ENCODE peak calls at places on chromosomes 3 and 15, in six cellular contexts. W is adrenal gland, R is heart right ventricle, U is mucosa of descending colon, A is HFF-Myc, E is fibroblast of the aortic adventitia. N is an unnamed sample.

GRCh38 chr3:143674100-143674968 is 173.9 kb downstream of the SLC9A9 start:
- DNase-seq in E (peak; percentile 79), R (peak; percentile 43), A (peak; percentile 35), U (peak; percentile 60), W (peak; percentile 73), N (peak; percentile 88)

GRCh38 chr3:29453278-29453961 is 172.5 kb downstream of the RBMS3 start:
- DNase-seq in W (peak; percentile 29), A (no peak), U (peak; percentile 31), R (peak; percentile 21), E (peak; percentile 20), N (no peak)

GRCh38 chr3:64561503-64561810 is 126.3 kb downstream of the ADAMTS9 start:
- DNase-seq in U (no peak), A (no peak), W (no peak), R (no peak), E (no peak), N (no peak)

GRCh38 chr3:115875460-115875859 is 252.2 kb downstream of the GAP43 start:
- DNase-seq in E (no peak), U (no peak), R (no peak), W (no peak), A (no peak), N (no peak)

GRCh38 chr3:142603340-142603730 is 7.1 kb downstream of the PLS1 start:
- DNase-seq in U (no peak), R (no peak), E (no peak), A (no peak), W (no peak), N (no peak)

GRCh38 chr15:75134748-75135147 is 66.9 kb upstream of the C15orf39 start:
- DNase-seq in U (no peak), A (no peak), E (no peak), R (no peak), W (no peak), N (no peak)

GRCh38 chr3:70233812-70234211 is 78.6 kb downstream of the MDFIC2 start:
- DNase-seq in W (no peak), A (no peak), R (no peak), E (peak; percentile 14), U (no peak), N (no peak)

GRCh38 chr3:64650096-64650622 is 37.6 kb downstream of the ADAMTS9 start:
- DNase-seq in E (no peak), W (no peak), U (no peak), R (no peak), A (no peak), N (no peak)

GRCh38 chr3:197339841-197340520 is 41.6 kb upstream of the DLG1 start:
- DNase-seq in W (no peak), A (no peak), R (no peak), U (no peak), E (peak; percentile 55), N (peak; percentile 86)

GRCh38 chr3:126578702-126579101 is 20.0 kb upstream of the C3orf22 start:
- DNase-seq in A (no peak), U (no peak), R (no peak), W (no peak), E (no peak), N (no peak)

GRCh38 chr3:165355316-165355715 is 159.1 kb upstream of the SLITRK3 start:
- DNase-seq in U (no peak), E (no peak), W (no peak), A (no peak), R (no peak), N (no peak)

GRCh38 chr3:134333522-134334181 is 40.6 kb downstream of the AMOTL2 start:
- DNase-seq in E (peak; percentile 91), U (no peak), A (no peak), W (no peak), R (no peak), N (peak; percentile 80)

GRCh38 chr3:57026918-57027317 is 33.5 kb upstream of the SPATA12 start:
- DNase-seq in A (no peak), W (peak; percentile 92), R (no peak), U (no peak), E (peak; percentile 74), N (peak; percentile 82)

GRCh38 chr15:59177445-59177728 is 29.3 kb upstream of the LDHAL6B start:
- DNase-seq in R (no peak), A (no peak), E (no peak), U (no peak), W (peak; percentile 26), N (no peak)

GRCh38 chr15:25892126-25892525 is 29.0 kb upstream of the ATP10A start:
- DNase-seq in U (no peak), E (peak; percentile 13), A (no peak), R (no peak), W (no peak), N (no peak)

GRCh38 chr3:189355481-189356201 is 183.9 kb downstream of the TPRG1 start:
- DNase-seq in R (no peak), E (peak; percentile 82), U (no peak), W (peak; percentile 26), A (no peak), N (peak; percentile 85)

GRCh38 chr3:184230603-184231528 is 1.5 kb downstream of the VWA5B2 start:
- DNase-seq in R (no peak), E (no peak), U (no peak), A (no peak), W (no peak), N (no peak)

GRCh38 chr3:184231671-184232070 is 2.3 kb downstream of the VWA5B2 start:
- DNase-seq in U (no peak), E (no peak), A (no peak), W (no peak), R (no peak), N (peak; percentile 22)

GRCh38 chr3:184229424-184230080 is at the start of gene VWA5B2:
- DNase-seq in W (peak; percentile 84), U (peak; percentile 68), A (no peak), R (peak; percentile 67), E (no peak), N (peak; percentile 14)

GRCh38 chr3:184228376-184229137 is 828 bp upstream of the VWA5B2 start:
- DNase-seq in U (no peak), W (no peak), E (no peak), R (no peak), A (no peak), N (no peak)

DNA sequence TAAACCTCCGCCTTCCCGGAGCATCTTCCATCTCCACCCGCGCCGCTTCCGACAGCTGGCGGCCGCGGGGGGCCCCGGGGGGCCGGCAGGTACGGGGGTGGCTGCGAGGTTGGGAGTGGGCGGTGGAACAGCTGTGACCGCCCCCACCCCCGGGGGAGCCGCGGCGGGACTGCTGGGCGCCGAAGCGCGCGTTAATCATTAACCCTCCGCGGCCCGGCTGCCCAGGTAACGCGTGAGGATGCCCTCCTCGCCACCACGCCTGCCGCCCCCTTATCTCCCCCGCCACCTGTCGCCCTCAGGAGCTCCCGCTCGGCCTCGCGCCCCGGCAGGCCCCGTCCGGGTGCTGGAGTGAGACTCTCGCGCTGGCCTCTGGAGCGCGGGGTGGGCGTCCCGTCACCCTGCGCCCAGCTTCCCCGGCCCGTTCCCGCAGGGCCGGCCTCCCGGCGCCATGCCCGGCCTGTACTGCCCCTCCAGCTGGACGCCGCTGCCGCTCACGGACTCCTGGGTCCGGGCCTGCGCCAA is 757 bp downstream of the VWA5B2 start:
- DNase-seq in R (no peak), W (peak; percentile 23), U (no peak), A (no peak), E (no peak), N (no peak)
- H3K4me3 ChIP-seq in R (peak overlapping the region; percentile 59), W (no peak overlapping the region), U (no peak overlapping the region), A (no peak overlapping the region), E (no peak overlapping the region), N (no peak overlapping the region)

GRCh38 chr3:123262868-123263267 is 61.1 kb downstream of the SEC22A start:
- DNase-seq in W (no peak), E (no peak), A (no peak), U (no peak), R (no peak), N (no peak)
- TF ChIP-seq CTCF in W (no peak), E (no peak), A (no peak), U (no peak), R (no peak), N (no peak)

DNA sequence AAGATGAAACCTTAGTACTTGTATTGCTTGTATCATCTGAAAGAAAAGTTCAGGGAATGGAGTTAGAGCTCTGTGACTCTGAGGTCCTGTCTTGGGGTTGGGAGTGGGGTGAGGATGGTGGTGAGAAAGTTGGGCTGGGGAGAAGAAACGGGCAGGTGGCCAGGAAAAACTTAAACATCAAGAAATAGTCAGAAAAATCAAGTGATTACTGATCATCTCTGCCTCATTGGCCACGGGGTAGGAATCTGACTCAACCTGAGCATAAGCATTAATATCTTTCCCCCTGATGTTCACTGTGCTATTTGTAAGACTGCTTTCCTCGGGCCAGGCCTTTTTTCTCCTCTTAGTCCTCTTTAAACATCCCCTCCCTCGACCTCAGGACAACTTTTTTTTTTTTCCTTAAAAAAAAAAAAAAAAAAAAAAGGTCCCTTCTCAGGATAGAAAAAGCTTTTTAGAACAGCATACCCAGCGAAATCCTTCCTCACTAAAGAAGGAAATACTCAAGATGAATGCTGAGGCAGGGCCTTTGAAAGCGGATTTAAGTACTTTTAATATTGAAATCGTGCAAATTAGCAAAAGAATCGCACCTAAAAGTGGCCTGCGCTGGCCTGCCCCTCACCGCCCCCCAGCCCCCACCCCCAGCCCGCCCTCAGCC is 5.7 kb downstream of the MEIS2 start:
- DNase-seq in R (no peak), W (peak; percentile 35), E (peak; percentile 82), A (no peak), U (no peak), N (peak; percentile 41)
- H3K4me3 ChIP-seq in R (peak overlapping the region; percentile 86), W (no peak overlapping the region), E (peak overlapping the region; percentile 94), A (peak overlapping the region; percentile 90), U (no peak overlapping the region), N (no peak overlapping the region)

DNA sequence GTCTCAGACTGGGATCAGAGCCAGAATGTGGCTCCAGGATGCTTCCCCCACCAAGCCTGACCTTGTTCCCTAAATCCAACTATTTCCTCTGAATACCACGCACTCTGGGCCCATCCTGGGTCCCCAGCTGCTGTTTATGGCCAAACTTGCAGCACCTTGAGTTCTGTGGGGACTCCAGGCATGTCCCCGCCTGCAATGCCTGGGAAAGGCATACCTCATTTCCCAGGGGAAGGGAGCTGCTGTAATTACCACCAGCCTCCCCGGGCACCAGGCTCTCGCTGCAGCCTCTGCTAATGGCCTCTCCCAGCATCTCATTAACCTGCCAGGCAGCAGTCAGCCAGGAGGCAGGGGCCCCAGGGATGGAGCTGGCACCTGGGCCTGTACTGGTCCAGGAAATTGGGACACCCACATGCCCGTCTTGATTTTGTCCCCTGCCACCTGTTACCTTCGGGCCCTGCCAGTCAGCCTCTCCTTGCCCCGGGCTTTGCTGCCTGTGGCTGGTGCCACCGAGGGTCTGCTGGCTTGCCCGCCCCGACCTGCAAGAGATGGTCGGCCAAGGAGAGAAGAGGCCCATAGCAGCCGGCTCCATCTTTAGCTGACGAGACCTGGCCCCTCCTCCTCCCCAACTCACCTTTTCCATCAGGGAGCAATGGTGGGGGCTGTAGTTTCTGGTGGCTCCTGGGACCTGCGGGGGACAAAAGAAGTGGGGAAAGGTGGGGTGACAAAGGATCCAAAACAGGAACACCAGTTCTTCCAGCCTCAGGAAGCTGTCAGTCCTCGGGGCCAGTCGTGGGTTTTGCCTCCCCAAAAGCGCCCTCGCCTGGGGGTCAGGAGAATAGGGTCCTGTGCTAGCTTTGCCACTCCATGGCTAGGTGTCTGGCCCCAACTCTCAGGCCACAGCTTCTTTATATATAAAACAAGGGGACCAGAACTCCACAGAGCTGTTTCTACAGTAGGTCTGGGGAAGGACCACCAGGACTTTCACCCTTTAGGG is 4.3 kb downstream of the CCDC9B start:
- DNase-seq in U (peak; percentile 48), A (no peak), E (no peak), W (no peak), R (no peak), N (no peak)
- TF ChIP-seq CTCF in U (no peak), A (peak; percentile 7), E (no peak), W (no peak), R (no peak), N (peak; percentile 14)